ENCODE peak calls at places on chromosomes 3 and 15, in ten cellular contexts. G is BE2C, A is cardiac muscle cell, T is left lung, Y is GM23338, H is body of pancreas, P is fibroblast of lung, F is tibial artery, M is tibial nerve, X is neural progenitor cell. K is an unnamed sample.

GRCh38 chr3:16788440-16789057 is 96.2 kb upstream of the PLCL2 start:
- DNase-seq in G (no peak), A (no peak), T (no peak), Y (no peak), H (no peak), P (no peak), F (no peak), M (no peak), X (no peak), K (no peak)

GRCh38 chr15:94287794-94288246 is 56.5 kb downstream of the MCTP2 start:
- DNase-seq in G (no peak), A (no peak), T (no peak), Y (peak; percentile 27), H (no peak), P (no peak), F (no peak), M (no peak), X (no peak), K (no peak)

GRCh38 chr15:47367991-47368390 is 349.3 kb upstream of the SEMA6D start:
- DNase-seq in G (no peak), A (no peak), T (no peak), Y (no peak), H (no peak), P (no peak), F (no peak), M (no peak), X (no peak), K (no peak)

GRCh38 chr3:72655758-72656157 is 192.5 kb downstream of the SHQ1 start:
- DNase-seq in G (no peak), A (no peak), T (no peak), Y (peak; percentile 65), H (no peak), P (no peak), F (no peak), M (no peak), X (no peak), K (peak; percentile 30)

GRCh38 chr3:13217736-13218540 is 144.7 kb upstream of the IQSEC1 start:
- DNase-seq in G (no peak), A (no peak), T (peak; percentile 26), Y (no peak), H (no peak), P (no peak), F (no peak), M (no peak), X (no peak), K (no peak)

GRCh38 chr15:66901336-66902100 is 163.9 kb upstream of the SMAD3 start:
- DNase-seq in G (no peak), A (no peak), T (no peak), Y (no peak), H (no peak), P (peak; percentile 17), F (peak; percentile 35), M (no peak), X (no peak), K (no peak)

GRCh38 chr15:69253156-69253555 is 45.6 kb upstream of the PAQR5 start:
- DNase-seq in G (peak; percentile 30), A (no peak), T (no peak), Y (no peak), H (peak; percentile 8), P (peak; percentile 76), F (no peak), M (no peak), X (peak; percentile 8), K (no peak)

GRCh38 chr3:134621824-134622223 is 29.0 kb downstream of the KY start:
- DNase-seq in G (no peak), A (no peak), T (no peak), Y (no peak), H (no peak), P (peak; percentile 22), F (no peak), M (no peak), X (no peak), K (no peak)

GRCh38 chr3:189824629-189825312 is 193.6 kb downstream of the TP63 start:
- DNase-seq in G (no peak), A (no peak), T (no peak), Y (no peak), H (no peak), P (peak; percentile 68), F (no peak), M (no peak), X (no peak), K (no peak)

GRCh38 chr3:64867204-64867603 is 179.4 kb upstream of the ADAMTS9 start:
- DNase-seq in G (no peak), A (no peak), T (no peak), Y (no peak), H (no peak), P (no peak), F (no peak), M (no peak), X (no peak), K (no peak)

GRCh38 chr15:89197503-89197971 is 23.8 kb downstream of the RLBP1 start:
- DNase-seq in G (peak; percentile 32), A (peak; percentile 66), T (no peak), Y (peak; percentile 82), H (peak; percentile 79), P (no peak), F (no peak), M (no peak), X (peak; percentile 91), K (peak; percentile 55)

GRCh38 chr15:90557651-90558084 is 27.9 kb downstream of the CRTC3 start:
- DNase-seq in G (peak; percentile 72), A (peak; percentile 42), T (no peak), Y (no peak), H (peak; percentile 97), P (peak; percentile 51), F (peak; percentile 97), M (peak; percentile 93), X (no peak), K (peak; percentile 96)

GRCh38 chr3:194661374-194661773 is 10.6 kb downstream of the LSG1 start:
- DNase-seq in G (no peak), A (no peak), T (no peak), Y (no peak), H (no peak), P (peak; percentile 24), F (no peak), M (no peak), X (no peak), K (peak; percentile 48)

GRCh38 chr3:196694202-196694638 is 17.8 kb downstream of the CEP19 start:
- DNase-seq in G (no peak), A (no peak), T (no peak), Y (no peak), H (no peak), P (peak; percentile 24), F (no peak), M (no peak), X (no peak), K (no peak)

GRCh38 chr15:60544581-60545115 is 65.7 kb upstream of the ICE2 start:
- DNase-seq in G (no peak), A (no peak), T (no peak), Y (peak; percentile 28), H (no peak), P (no peak), F (no peak), M (no peak), X (no peak), K (no peak)

GRCh38 chr3:111824351-111824750 is 34.7 kb upstream of the PHLDB2 start:
- DNase-seq in G (no peak), A (no peak), T (no peak), Y (no peak), H (no peak), P (no peak), F (no peak), M (no peak), X (no peak), K (no peak)

GRCh38 chr3:123329636-123330340 is 119.1 kb downstream of the ADCY5 start:
- DNase-seq in G (no peak), A (no peak), T (peak; percentile 32), Y (no peak), H (peak; percentile 74), P (no peak), F (peak; percentile 83), M (no peak), X (no peak), K (peak; percentile 55)

GRCh38 chr3:69080233-69080644 is at the start of gene UBA3:
- DNase-seq in G (peak; percentile 95), A (peak; percentile 95), T (peak; percentile 99), Y (peak; percentile 93), H (peak; percentile 93), P (peak; percentile 80), F (peak; percentile 95), M (peak; percentile 88), X (peak; percentile 95), K (peak; percentile 96)

DNA sequence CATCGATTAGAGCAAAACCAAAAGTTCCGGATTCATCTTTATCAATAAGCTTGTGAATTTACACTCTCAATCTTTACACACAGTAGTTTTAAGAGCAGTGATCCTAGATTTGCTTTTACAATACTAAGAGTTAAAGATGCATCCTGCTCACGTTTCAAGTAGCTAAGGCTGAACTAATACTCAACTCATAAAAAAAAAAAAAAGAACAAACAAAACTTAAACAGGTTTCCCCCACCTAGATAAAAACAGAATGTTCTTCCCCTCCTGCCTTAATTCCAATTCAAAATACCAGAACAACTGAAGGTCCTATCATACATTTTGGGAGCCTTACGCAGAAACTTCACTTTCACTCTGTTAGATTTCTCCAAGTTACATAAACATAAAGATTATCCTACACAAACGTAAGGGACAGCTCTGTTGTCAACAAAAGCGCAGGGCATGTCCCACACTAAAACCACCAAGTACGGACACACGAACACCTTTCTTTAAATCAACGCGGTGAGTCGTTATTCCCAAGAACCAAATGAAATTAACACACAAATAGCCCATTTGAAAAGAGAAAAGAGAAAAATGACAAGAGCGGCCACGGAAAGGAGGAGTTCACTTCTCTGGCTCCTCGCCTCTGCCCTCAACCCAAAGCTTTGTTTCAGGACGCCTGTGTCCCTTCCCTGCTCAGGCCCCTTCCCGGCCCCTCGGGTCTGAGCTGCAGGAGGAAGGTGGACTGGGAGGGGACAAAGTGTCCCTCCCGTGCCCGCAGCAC is 942 bp downstream of the CBLB start:
- DNase-seq in G (no peak), A (no peak), T (no peak), Y (peak; percentile 13), H (peak; percentile 6), P (peak; percentile 39), F (no peak), M (no peak), X (no peak), K (no peak)
- H3K4me3 ChIP-seq in G (peak overlapping the region; percentile 90), A (peak overlapping the region; percentile 91), T (peak overlapping the region; percentile 76), Y (peak overlapping the region; percentile 80), H (peak overlapping the region; percentile 93), P (peak overlapping the region; percentile 85), F (peak overlapping the region; percentile 88), M (peak overlapping the region; percentile 94), X (peak overlapping the region; percentile 97), K (peak overlapping the region; percentile 85)

GRCh38 chr15:40273428-40273827 is 9.4 kb downstream of the ANKRD63 start:
- DNase-seq in G (no peak), A (no peak), T (no peak), Y (no peak), H (no peak), P (no peak), F (no peak), M (no peak), X (no peak), K (no peak)
- H3K4me1 ChIP-seq in G (peaks cover 10% of the 10 kb centered on the region), A (peaks cover 1% of the 10 kb centered on the region), T (peaks cover 22% of the 10 kb centered on the region), Y (peaks cover 6% of the 10 kb centered on the region), H (no peaks in the 10 kb centered on the region), P (no peaks in the 10 kb centered on the region), F (no peaks in the 10 kb centered on the region), M (no peaks in the 10 kb centered on the region), X (no peaks in the 10 kb centered on the region), K (peaks cover 48% of the 10 kb centered on the region)

GRCh38 chr3:133494469-133494868 is 79.0 kb upstream of the CDV3 start:
- DNase-seq in G (peak; percentile 63), A (peak; percentile 37), T (no peak), Y (peak; percentile 76), H (peak; percentile 42), P (peak; percentile 28), F (no peak), M (no peak), X (peak; percentile 53), K (no peak)
- TF ChIP-seq CTCF in G (peak; percentile 60), A (peak; percentile 63), T (peak; percentile 26), Y (peak; percentile 49), H (no peak), P (peak; percentile 58), F (no peak), M (no peak), X (peak; percentile 51), K (no peak)

GRCh38 chr3:60064210-60065178 is 1014.7 kb upstream of the CFAP20DC start:
- DNase-seq in G (no peak), A (no peak), T (no peak), Y (no peak), H (no peak), P (peak; percentile 82), F (no peak), M (no peak), X (no peak), K (no peak)
- H3K4me3 ChIP-seq in G (no peak overlapping the region), A (no peak overlapping the region), T (no peak overlapping the region), Y (no peak overlapping the region), H (no peak overlapping the region), P (no peak overlapping the region), F (no peak overlapping the region), M (no peak overlapping the region), X (no peak overlapping the region), K (no peak overlapping the region)